ENCODE peak calls at places on chromosomes 13 and 19, in five cellular contexts. One of them, this sample, is unnamed.

GRCh38 chr13:113209336-113209879 is at the start of gene CUL4A:
- DNase-seq in WTC11: peak
- DNase-seq in K562: peak
- DNase-seq in H1: no peak
- DNase-seq in HepG2: peak
- DNase-seq in this sample: peak

GRCh38 chr19:48400018-48400742 is 6.7 kb downstream of the GRIN2D start:
- DNase-seq in WTC11: peak
- DNase-seq in K562: peak
- DNase-seq in H1: peak
- DNase-seq in HepG2: peak
- DNase-seq in this sample: peak

GRCh38 chr19:18401580-18402112 is 4.2 kb upstream of the LRRC25 start:
- DNase-seq in WTC11: no peak
- DNase-seq in K562: peak
- DNase-seq in H1: no peak
- DNase-seq in HepG2: peak
- DNase-seq in this sample: peak

GRCh38 chr19:45816236-45817009 is 1.3 kb upstream of the RSPH6A start:
- DNase-seq in WTC11: peak
- DNase-seq in K562: no peak
- DNase-seq in H1: no peak
- DNase-seq in HepG2: no peak
- DNase-seq in this sample: peak

GRCh38 chr13:65499251-65499650 is 1730.9 kb downstream of the PCDH9 start:
- DNase-seq in WTC11: no peak
- DNase-seq in K562: no peak
- DNase-seq in H1: no peak
- DNase-seq in HepG2: no peak
- DNase-seq in this sample: no peak

GRCh38 chr13:26914624-26915023 is 154.0 kb upstream of the GPR12 start:
- DNase-seq in WTC11: no peak
- DNase-seq in K562: no peak
- DNase-seq in H1: no peak
- DNase-seq in HepG2: no peak
- DNase-seq in this sample: no peak

GRCh38 chr13:79393564-79394249 is 12.3 kb downstream of the RBM26 start:
- DNase-seq in WTC11: no peak
- DNase-seq in K562: no peak
- DNase-seq in H1: no peak
- DNase-seq in HepG2: peak
- DNase-seq in this sample: no peak

GRCh38 chr19:5046339-5047039 is 77.6 kb downstream of the KDM4B start:
- DNase-seq in WTC11: no peak
- DNase-seq in K562: no peak
- DNase-seq in H1: no peak
- DNase-seq in HepG2: peak
- DNase-seq in this sample: no peak

GRCh38 chr19:34430738-34431625 is 2.8 kb downstream of the UBA2 start:
- DNase-seq in WTC11: peak
- DNase-seq in K562: peak
- DNase-seq in H1: no peak
- DNase-seq in HepG2: peak
- DNase-seq in this sample: peak

GRCh38 chr13:42819712-42820111 is 38.3 kb downstream of the FAM216B start:
- DNase-seq in WTC11: no peak
- DNase-seq in K562: no peak
- DNase-seq in H1: no peak
- DNase-seq in HepG2: no peak
- DNase-seq in this sample: no peak

GRCh38 chr13:42816538-42816937 is 35.2 kb downstream of the FAM216B start:
- DNase-seq in WTC11: no peak
- DNase-seq in K562: peak
- DNase-seq in H1: no peak
- DNase-seq in HepG2: no peak
- DNase-seq in this sample: no peak

GRCh38 chr13:42820450-42820849 is 39.1 kb downstream of the FAM216B start:
- DNase-seq in WTC11: no peak
- DNase-seq in K562: no peak
- DNase-seq in H1: no peak
- DNase-seq in HepG2: no peak
- DNase-seq in this sample: no peak

GRCh38 chr13:42815686-42816085 is 34.3 kb downstream of the FAM216B start:
- DNase-seq in WTC11: no peak
- DNase-seq in K562: no peak
- DNase-seq in H1: no peak
- DNase-seq in HepG2: no peak
- DNase-seq in this sample: no peak

GRCh38 chr13:42821437-42821836 is 40.1 kb downstream of the FAM216B start:
- DNase-seq in WTC11: no peak
- DNase-seq in K562: no peak
- DNase-seq in H1: no peak
- DNase-seq in HepG2: no peak
- DNase-seq in this sample: no peak
- TF ChIP-seq CREB1 in WTC11: no peak
- TF ChIP-seq CREB1 in K562: no peak
- TF ChIP-seq CREB1 in H1: no peak
- TF ChIP-seq CREB1 in HepG2: no peak
- TF ChIP-seq CREB1 in this sample: no peak

GRCh38 chr13:48571121-48571901 is 38.4 kb upstream of the RCBTB2 start:
- DNase-seq in WTC11: no peak
- DNase-seq in K562: no peak
- DNase-seq in H1: no peak
- DNase-seq in HepG2: no peak
- DNase-seq in this sample: no peak
- TF ChIP-seq CREB1 in WTC11: no peak
- TF ChIP-seq CREB1 in K562: no peak
- TF ChIP-seq CREB1 in H1: no peak
- TF ChIP-seq CREB1 in HepG2: no peak
- TF ChIP-seq CREB1 in this sample: no peak

GRCh38 chr19:23784274-23784673 is 25.6 kb upstream of the ZNF681 start:
- DNase-seq in WTC11: no peak
- DNase-seq in K562: no peak
- DNase-seq in H1: no peak
- DNase-seq in HepG2: no peak
- DNase-seq in this sample: no peak
- TF ChIP-seq CREB1 in WTC11: no peak
- TF ChIP-seq CREB1 in K562: no peak
- TF ChIP-seq CREB1 in H1: no peak
- TF ChIP-seq CREB1 in HepG2: no peak
- TF ChIP-seq CREB1 in this sample: no peak

GRCh38 chr19:12093777-12094176 is 29.2 kb downstream of the ZNF844 start:
- DNase-seq in WTC11: no peak
- DNase-seq in K562: no peak
- DNase-seq in H1: no peak
- DNase-seq in HepG2: no peak
- DNase-seq in this sample: no peak

GRCh38 chr19:12090807-12091206 is 26.3 kb downstream of the ZNF844 start:
- DNase-seq in WTC11: peak
- DNase-seq in K562: peak
- DNase-seq in H1: no peak
- DNase-seq in HepG2: peak
- DNase-seq in this sample: peak

GRCh38 chr19:12098040-12098439 is 33.5 kb downstream of the ZNF844 start:
- DNase-seq in WTC11: no peak
- DNase-seq in K562: no peak
- DNase-seq in H1: no peak
- DNase-seq in HepG2: no peak
- DNase-seq in this sample: no peak

GRCh38 chr19:12092065-12092867 is 27.7 kb downstream of the ZNF844 start:
- DNase-seq in WTC11: peak
- DNase-seq in K562: peak
- DNase-seq in H1: peak
- DNase-seq in HepG2: peak
- DNase-seq in this sample: peak

GRCh38 chr19:12095111-12095790 is 30.7 kb downstream of the ZNF844 start:
- DNase-seq in WTC11: no peak
- DNase-seq in K562: no peak
- DNase-seq in H1: no peak
- DNase-seq in HepG2: no peak
- DNase-seq in this sample: no peak
- TF ChIP-seq CREB1 in WTC11: no peak
- TF ChIP-seq CREB1 in K562: no peak
- TF ChIP-seq CREB1 in H1: no peak
- TF ChIP-seq CREB1 in HepG2: no peak
- TF ChIP-seq CREB1 in this sample: no peak

DNA sequence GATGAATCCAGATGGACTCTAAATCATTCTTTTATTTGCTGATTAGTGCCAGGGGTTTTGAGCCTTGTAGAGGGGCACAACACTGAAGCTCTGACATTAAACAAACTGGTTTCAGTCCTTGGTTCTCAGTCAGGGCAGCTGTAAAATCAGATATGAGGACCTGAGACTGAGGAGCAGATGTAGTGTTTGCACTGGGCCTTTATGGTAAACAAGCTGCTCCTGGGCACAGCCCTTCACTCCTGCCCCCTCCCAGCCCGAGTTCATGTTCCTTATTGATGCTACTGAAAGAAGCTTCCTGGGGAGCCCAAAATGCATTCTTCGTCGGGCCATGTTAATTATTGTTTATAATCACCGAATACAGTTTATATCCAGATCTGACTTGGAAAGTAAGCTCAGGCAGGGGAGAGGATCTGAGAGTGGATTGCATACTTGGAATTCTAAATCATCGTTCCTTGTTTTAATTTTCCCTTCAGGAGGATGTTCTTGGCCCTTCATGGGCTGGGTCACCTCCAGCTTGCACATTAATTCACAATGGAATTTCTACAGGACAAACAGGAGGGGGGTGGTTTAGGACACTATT is 213.5 kb downstream of the FGF9 start:
- DNase-seq in WTC11: no peak
- DNase-seq in K562: no peak
- DNase-seq in H1: no peak
- DNase-seq in HepG2: no peak
- DNase-seq in this sample: no peak
- TF ChIP-seq CREB1 in WTC11: no peak
- TF ChIP-seq CREB1 in K562: no peak
- TF ChIP-seq CREB1 in H1: no peak
- TF ChIP-seq CREB1 in HepG2: no peak
- TF ChIP-seq CREB1 in this sample: no peak

DNA sequence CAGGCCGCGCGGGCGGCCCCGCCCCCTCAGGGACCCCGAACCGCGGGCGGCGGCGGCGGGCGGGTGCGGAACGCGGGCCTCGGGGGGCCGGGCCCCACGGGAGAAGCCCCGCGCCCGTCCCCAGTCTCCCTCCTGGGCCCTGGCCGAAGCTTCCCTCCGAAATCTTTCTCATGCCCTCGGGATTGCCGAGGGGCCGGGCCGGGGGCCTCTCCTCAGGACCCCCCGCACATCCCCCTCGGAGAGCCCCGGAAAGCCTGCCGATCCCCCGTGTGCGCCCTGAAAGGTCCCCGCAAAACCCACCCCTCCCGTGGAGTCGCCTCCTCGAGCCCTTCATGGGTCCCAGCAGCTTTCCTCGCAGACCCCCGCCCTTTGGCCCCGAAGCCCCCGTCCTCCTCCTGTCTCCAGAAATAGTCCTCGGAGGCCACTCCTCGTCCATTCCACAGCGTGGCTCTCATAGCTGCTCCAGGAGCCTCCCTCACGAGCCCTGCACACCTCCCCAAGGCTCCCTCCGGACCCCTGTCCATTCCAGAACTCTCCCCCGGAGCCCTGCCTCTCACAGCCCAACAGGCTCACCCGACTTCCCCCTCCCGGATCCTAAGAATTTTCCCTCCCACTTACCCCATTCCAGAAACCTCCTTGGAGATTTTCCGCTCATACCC is 555 bp downstream of the SAMD4B start:
- DNase-seq in WTC11: no peak
- DNase-seq in K562: no peak
- DNase-seq in H1: no peak
- DNase-seq in HepG2: no peak
- DNase-seq in this sample: peak
- TF ChIP-seq CREB1 in WTC11: no peak
- TF ChIP-seq CREB1 in K562: no peak
- TF ChIP-seq CREB1 in H1: no peak
- TF ChIP-seq CREB1 in HepG2: no peak
- TF ChIP-seq CREB1 in this sample: no peak